ENCODE peak calls at places on chromosomes 7 and 10, in eight cellular contexts. X, T, U, L, H, C, A and P are unnamed samples.

GRCh38 chr7:135877799-135878198 is 99.4 kb downstream of the MTPN start:
- DNase-seq in U (no peak), T (peak), A (no peak), L (no peak), H (no peak), X (no peak), C (no peak), P (no peak)

GRCh38 chr10:132076578-132077081 is 10.9 kb downstream of the JAKMIP3 start:
- DNase-seq in X (no peak), L (no peak), A (no peak), C (no peak), U (no peak), T (no peak), H (no peak), P (peak)

GRCh38 chr7:11754123-11754522 is 77.9 kb downstream of the THSD7A start:
- DNase-seq in A (no peak), T (no peak), U (no peak), L (no peak), C (no peak), X (no peak), H (no peak), P (no peak)

GRCh38 chr7:130872756-130873448 is 138.9 kb upstream of the KLF14 start:
- DNase-seq in H (no peak), X (no peak), A (no peak), C (no peak), T (peak), U (no peak), L (no peak), P (no peak)

GRCh38 chr10:79346388-79347225 is 662 bp upstream of the PPIF start:
- DNase-seq in C (peak), L (no peak), A (no peak), H (no peak), T (no peak), U (no peak), X (no peak), P (no peak)

GRCh38 chr10:34477229-34477628 is 337.9 kb downstream of the PARD3 start:
- DNase-seq in L (no peak), H (no peak), A (no peak), X (no peak), C (no peak), U (no peak), T (no peak), P (no peak)

GRCh38 chr10:1149793-1150637 is 93.8 kb downstream of the WDR37 start:
- DNase-seq in U (no peak), T (peak), C (peak), L (no peak), A (peak), X (peak), H (peak), P (no peak)

GRCh38 chr7:25358831-25359350 is 130.6 kb upstream of the NPVF start:
- DNase-seq in A (no peak), U (no peak), T (no peak), L (no peak), X (no peak), H (no peak), C (no peak), P (no peak)

GRCh38 chr7:158811461-158811860 is 17.8 kb downstream of the ESYT2 start:
- DNase-seq in C (no peak), T (peak), A (no peak), L (no peak), U (no peak), H (no peak), X (no peak), P (no peak)

GRCh38 chr10:43061764-43062163 is 15.1 kb upstream of the RET start:
- DNase-seq in H (no peak), X (no peak), A (peak), U (no peak), T (peak), L (no peak), C (no peak), P (no peak)

GRCh38 chr10:97207131-97207530 is 21.4 kb upstream of the SLIT1 start:
- DNase-seq in A (no peak), X (no peak), C (no peak), T (no peak), H (no peak), L (no peak), U (no peak), P (no peak)

GRCh38 chr10:123391275-123392028 is 237.2 kb downstream of the BUB3 start:
- DNase-seq in H (no peak), T (no peak), X (no peak), U (no peak), L (no peak), A (no peak), C (no peak), P (no peak)
- TF ChIP-seq POLR2A in H (no peak), T (no peak), X (no peak), U (no peak), L (no peak), A (no peak), C (no peak), P (no peak)

DNA sequence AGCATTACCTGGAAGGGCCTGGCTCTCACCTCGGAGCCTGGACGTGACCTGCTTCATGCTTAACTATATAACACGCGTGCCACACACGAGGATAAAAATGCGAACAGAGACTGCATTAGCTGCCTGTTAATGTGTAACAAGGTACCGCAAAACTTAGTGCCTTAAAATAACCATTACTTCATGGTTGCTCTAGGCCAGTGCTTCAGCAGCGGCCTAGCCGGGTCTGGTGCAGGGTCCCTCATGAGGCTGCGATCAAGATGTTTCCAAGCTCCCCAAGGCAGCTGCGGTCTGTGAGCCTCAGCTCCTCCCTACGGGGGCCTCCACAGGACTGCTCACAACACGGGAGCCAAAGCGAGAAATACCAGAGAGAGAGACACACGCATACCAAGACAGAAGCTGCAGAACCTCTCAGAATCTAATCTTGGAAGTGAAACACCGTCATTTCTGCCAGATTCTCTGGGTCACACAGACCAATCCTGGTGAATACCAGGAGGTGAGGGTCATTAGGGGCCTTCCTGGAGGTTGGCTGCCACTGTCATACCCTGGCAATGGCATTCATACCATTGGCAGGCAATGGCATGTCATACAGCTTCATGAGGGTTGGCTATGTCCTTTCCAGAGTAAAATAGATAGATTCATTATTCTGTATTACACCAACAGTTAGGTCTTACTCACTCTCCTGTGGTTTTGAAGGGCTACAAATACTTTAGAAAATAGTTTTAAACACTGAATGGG is 94.5 kb downstream of the HIPK2 start:
- DNase-seq in H (peak), U (no peak), L (no peak), T (peak), C (no peak), A (no peak), X (no peak), P (no peak)
- TF ChIP-seq POLR2A in H (no peak), U (no peak), L (no peak), T (no peak), C (no peak), A (no peak), X (no peak), P (no peak)

DNA sequence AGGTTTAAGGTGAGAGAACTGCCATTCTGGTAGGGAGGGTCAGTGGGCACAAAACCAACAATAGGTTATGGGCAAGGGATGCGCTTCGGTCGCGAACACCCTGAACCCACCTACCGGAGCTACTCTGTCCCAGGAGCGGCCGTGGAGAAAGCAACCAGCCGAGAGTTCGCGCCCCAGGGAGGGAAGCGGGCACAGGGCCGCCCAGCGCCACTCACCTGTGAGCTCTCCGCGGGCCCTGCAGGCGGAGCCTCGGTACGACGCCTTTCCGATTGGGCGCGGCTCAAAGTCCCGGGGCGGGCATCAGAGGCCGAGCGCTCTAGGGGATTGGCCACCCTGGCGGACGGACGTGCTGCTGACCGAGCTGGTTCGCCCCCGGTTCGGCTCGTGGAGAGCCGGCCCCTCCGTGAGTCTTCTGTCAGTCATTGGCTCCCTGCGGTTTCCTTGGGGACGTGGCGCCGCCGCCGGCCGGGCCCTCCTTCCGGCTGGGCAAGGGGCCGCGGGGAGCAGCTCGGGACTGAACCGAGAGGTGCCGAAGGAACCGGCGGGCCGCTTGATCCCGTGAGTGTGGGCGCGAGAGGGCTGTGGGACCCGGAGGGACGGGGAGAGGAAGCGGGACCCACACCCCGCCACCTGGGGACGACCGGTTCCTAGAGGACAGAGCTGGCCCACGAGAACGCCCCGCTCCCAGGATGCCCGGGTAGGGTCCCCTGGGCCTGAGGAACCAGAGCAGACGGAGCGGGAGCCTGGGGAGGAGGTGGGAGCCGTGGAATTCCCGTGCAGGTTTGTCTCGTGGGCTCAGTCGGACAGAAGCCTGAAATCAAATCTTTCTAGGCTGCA is at the start of gene ENTPD7:
- DNase-seq in C (peak), L (peak), H (peak), X (peak), T (peak), A (peak), U (peak), P (peak)
- TF ChIP-seq POLR2A in C (peak), L (no peak), H (peak), X (peak), T (peak), A (no peak), U (no peak), P (peak)

GRCh38 chr10:63133787-63134557 is 844 bp downstream of the NRBF2 start:
- DNase-seq in H (no peak), L (no peak), U (peak), C (no peak), A (no peak), T (peak), X (peak), P (no peak)

GRCh38 chr10:63129888-63130287 is 3.2 kb upstream of the NRBF2 start:
- DNase-seq in T (no peak), U (no peak), C (no peak), A (no peak), X (no peak), H (no peak), L (no peak), P (no peak)

GRCh38 chr10:63137306-63137705 is 4.2 kb downstream of the NRBF2 start:
- DNase-seq in U (no peak), T (peak), X (no peak), C (no peak), A (no peak), H (no peak), L (no peak), P (peak)

GRCh38 chr10:63132651-63133055 is 475 bp upstream of the NRBF2 start:
- DNase-seq in U (no peak), T (no peak), L (no peak), C (no peak), H (no peak), X (no peak), A (no peak), P (no peak)

DNA sequence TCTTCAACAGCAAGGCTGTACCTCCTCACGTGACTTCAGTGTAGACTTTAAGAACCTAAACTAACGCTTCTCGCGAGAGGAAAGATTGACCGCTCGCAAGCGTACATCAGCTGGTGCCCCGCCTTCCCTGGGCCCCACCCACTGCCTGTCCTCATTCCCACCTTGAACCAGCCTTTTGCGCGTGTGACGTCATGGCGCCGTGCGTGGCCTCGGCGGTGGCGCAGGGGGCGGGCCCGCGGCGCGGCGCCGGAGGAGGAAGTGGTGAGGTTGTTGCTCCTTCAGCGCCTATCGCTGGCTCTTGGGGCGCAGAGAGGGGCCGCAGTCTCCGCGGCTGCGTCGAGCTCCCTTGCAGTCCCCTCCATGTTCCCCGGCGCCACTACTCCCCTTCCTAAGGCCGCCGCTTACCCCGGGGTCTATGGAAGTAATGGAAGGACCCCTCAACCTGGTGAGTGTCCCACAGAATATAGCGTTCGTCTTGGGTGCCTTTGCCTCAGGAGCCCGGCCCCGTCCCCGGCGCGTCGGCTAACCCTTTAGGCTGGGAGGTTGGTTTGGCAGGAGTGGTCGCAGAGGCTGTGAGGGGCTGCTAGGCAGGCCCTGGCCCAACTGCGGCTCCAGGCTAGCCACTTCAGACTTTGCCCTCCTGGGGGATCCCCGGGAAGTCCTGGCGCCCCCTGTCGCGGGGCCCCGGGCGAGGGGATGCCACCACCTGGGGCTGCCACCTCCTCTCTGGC is at the start of gene NRBF2:
- DNase-seq in A (peak), C (peak), X (peak), T (peak), U (peak), L (peak), H (peak), P (peak)
- TF ChIP-seq POLR2A in A (peak), C (peak), X (peak), T (peak), U (peak), L (peak), H (peak), P (peak)

DNA sequence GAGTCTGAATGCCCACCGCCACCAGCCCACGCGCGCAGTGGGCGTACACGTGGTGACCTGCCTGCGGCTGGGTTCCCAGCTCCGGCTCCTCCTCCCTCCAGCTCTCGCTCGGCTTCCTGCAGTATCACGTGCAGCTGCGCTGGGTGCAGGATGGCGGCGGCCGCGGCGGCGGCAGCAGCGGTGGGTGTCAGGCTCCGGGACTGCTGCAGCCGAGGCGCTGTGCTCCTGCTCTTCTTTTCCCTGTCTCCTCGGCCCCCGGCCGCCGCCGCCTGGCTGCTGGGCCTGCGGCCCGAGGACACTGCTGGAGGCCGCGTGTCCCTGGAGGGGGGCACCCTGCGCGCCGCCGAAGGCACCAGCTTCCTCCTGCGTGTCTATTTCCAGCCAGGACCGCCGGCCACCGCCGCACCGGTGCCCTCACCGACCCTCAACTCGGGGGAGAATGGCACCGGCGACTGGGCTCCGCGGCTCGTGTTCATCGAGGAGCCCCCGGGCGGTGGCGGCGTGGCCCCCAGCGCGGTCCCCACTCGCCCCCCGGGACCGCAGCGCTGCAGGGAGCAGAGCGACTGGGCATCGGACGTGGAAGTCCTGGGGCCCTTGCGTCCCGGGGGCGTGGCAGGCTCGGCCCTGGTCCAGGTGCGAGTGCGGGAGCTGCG is at the start of gene CNNM1:
- DNase-seq in T (no peak), U (no peak), C (no peak), H (no peak), L (peak), X (no peak), A (no peak), P (peak)
- TF ChIP-seq POLR2A in T (no peak), U (no peak), C (no peak), H (no peak), L (no peak), X (no peak), A (no peak), P (no peak)

GRCh38 chr10:124403548-124403947 is 15.2 kb downstream of the OAT start:
- DNase-seq in L (peak), T (peak), C (peak), H (no peak), X (peak), A (no peak), U (no peak), P (no peak)
- TF ChIP-seq POLR2A in L (no peak), T (no peak), C (no peak), H (no peak), X (no peak), A (no peak), U (no peak), P (no peak)